ENCODE peak calls at places on chromosomes 5 and 9, in seven cellular contexts. W is left ventricle myocardium inferior, H is H9, C is pancreas, I is neural progenitor cell, J is AG04450, T is cardiac muscle cell. M is an unnamed sample.

GRCh38 chr5:111618644-111619271 is 106.4 kb upstream of the STARD4 start:
- DNase-seq in I (no peak), T (no peak), C (no peak), H (no peak), J (no peak), W (no peak), M (no peak)

GRCh38 chr9:88458716-88459115 is 70.5 kb downstream of the SPIN1 start:
- DNase-seq in H (no peak), T (peak; percentile 88), C (no peak), J (no peak), W (no peak), I (no peak), M (no peak)

GRCh38 chr9:134552349-134552990 is 89.1 kb upstream of the COL5A1 start:
- DNase-seq in J (no peak), H (no peak), C (peak; percentile 37), T (no peak), I (no peak), W (peak; percentile 5), M (no peak)

GRCh38 chr9:133274236-133275104 is 531 bp downstream of the ABO start:
- DNase-seq in W (no peak), H (no peak), I (no peak), J (no peak), T (no peak), C (no peak), M (peak; percentile 57)

GRCh38 chr9:134484479-134484878 is 157.1 kb upstream of the COL5A1 start:
- DNase-seq in H (no peak), I (no peak), J (no peak), C (no peak), T (no peak), W (peak; percentile 8), M (no peak)

GRCh38 chr5:143972068-143972467 is 160.1 kb downstream of the HMHB1 start:
- DNase-seq in J (no peak), W (no peak), T (no peak), I (no peak), H (no peak), C (no peak), M (no peak)

GRCh38 chr5:89816038-89816437 is 593.5 kb downstream of the CETN3 start:
- DNase-seq in T (no peak), I (no peak), J (no peak), C (no peak), W (no peak), H (no peak), M (no peak)

GRCh38 chr5:93221-93980 is 1.4 kb downstream of the PLEKHG4B start:
- DNase-seq in C (no peak), I (no peak), J (no peak), T (no peak), W (no peak), H (no peak), M (no peak)

GRCh38 chr5:160097981-160098380 is 21.3 kb downstream of the PWWP2A start:
- DNase-seq in J (peak; percentile 24), T (peak; percentile 28), I (no peak), W (no peak), C (no peak), H (no peak), M (no peak)

GRCh38 chr5:554284-554988 is 30.2 kb upstream of the SLC9A3 start:
- DNase-seq in I (no peak), C (no peak), T (no peak), J (no peak), H (no peak), W (no peak), M (peak; percentile 23)

GRCh38 chr5:64201986-64202385 is 36.3 kb downstream of the RNF180 start:
- DNase-seq in H (no peak), I (no peak), T (no peak), J (no peak), C (no peak), W (no peak), M (no peak)

GRCh38 chr5:76546497-76547102 is 76.6 kb downstream of the F2RL2 start:
- DNase-seq in T (no peak), W (no peak), I (no peak), C (no peak), H (no peak), J (no peak), M (no peak)

GRCh38 chr5:34802834-34803563 is 36.0 kb upstream of the TTC23L start:
- DNase-seq in J (no peak), C (no peak), T (no peak), W (no peak), H (no peak), I (no peak), M (no peak)

GRCh38 chr5:133052317-133053175 is 733 bp downstream of the HSPA4 start:
- DNase-seq in T (peak; percentile 69), W (peak; percentile 66), I (peak; percentile 66), J (no peak), C (peak; percentile 84), H (peak; percentile 50), M (peak; percentile 77)

GRCh38 chr9:89448381-89448780 is 49.5 kb downstream of the SEMA4D start:
- DNase-seq in T (no peak), I (no peak), C (peak; percentile 22), W (no peak), H (no peak), J (no peak), M (no peak)

GRCh38 chr5:45098483-45098882 is 289.7 kb downstream of the MRPS30 start:
- DNase-seq in I (no peak), J (no peak), W (no peak), T (no peak), C (no peak), H (no peak), M (no peak)

GRCh38 chr9:899440-900184 is 58.1 kb downstream of the DMRT1 start:
- DNase-seq in W (no peak), J (no peak), C (no peak), H (no peak), T (no peak), I (peak; percentile 86), M (no peak)

GRCh38 chr5:130908186-130908585 is 256.9 kb downstream of the HINT1 start:
- DNase-seq in C (no peak), T (no peak), W (no peak), J (no peak), H (no peak), I (no peak), M (no peak)

GRCh38 chr9:127122176-127123151 is at the start of gene ANGPTL2:
- DNase-seq in W (peak; percentile 92), J (peak; percentile 94), C (peak; percentile 83), H (peak; percentile 97), I (peak; percentile 97), T (peak; percentile 98), M (peak; percentile 96)

GRCh38 chr9:130995399-130995941 is 13.5 kb upstream of the LAMC3 start:
- DNase-seq in C (no peak), T (peak; percentile 69), H (no peak), I (peak; percentile 58), J (no peak), W (peak; percentile 31), M (peak; percentile 63)

GRCh38 chr5:128154943-128155342 is 71.4 kb downstream of the SLC12A2 start:
- DNase-seq in I (no peak), C (no peak), H (no peak), T (peak; percentile 69), W (no peak), J (no peak), M (no peak)
- TF ChIP-seq CTCF in I (no peak), C (no peak), H (no peak), T (no peak), W (no peak), J (no peak), M (no peak)

GRCh38 chr9:108519417-108519816 is 336.4 kb downstream of the ACTL7B start:
- DNase-seq in H (no peak), C (no peak), T (no peak), J (no peak), I (no peak), W (no peak), M (no peak)

GRCh38 chr9:108521063-108521462 is 334.7 kb downstream of the ACTL7B start:
- DNase-seq in J (peak; percentile 29), W (no peak), H (no peak), T (peak; percentile 68), C (no peak), I (no peak), M (no peak)

GRCh38 chr9:108526518-108526917 is 329.3 kb downstream of the ACTL7B start:
- DNase-seq in J (no peak), I (no peak), H (no peak), W (no peak), T (no peak), C (no peak), M (no peak)

GRCh38 chr9:108530141-108530540 is 325.6 kb downstream of the ACTL7B start:
- DNase-seq in I (no peak), H (no peak), C (no peak), W (no peak), J (no peak), T (no peak), M (no peak)

GRCh38 chr9:108525214-108525613 is 330.6 kb downstream of the ACTL7B start:
- DNase-seq in H (no peak), I (no peak), W (no peak), J (no peak), C (no peak), T (no peak), M (no peak)
- H3K27ac ChIP-seq in H (no peak overlapping the region), I (no peak overlapping the region), W (peak overlapping the region; percentile 53), J (no peak overlapping the region), C (no peak overlapping the region), T (no peak overlapping the region), M (no peak overlapping the region)

GRCh38 chr5:41433552-41434181 is 76.7 kb downstream of the PLCXD3 start:
- DNase-seq in H (peak; percentile 41), C (no peak), I (peak; percentile 45), W (no peak), J (no peak), T (no peak), M (peak; percentile 53)
- TF ChIP-seq CTCF in H (peak; percentile 88), C (no peak), I (peak; percentile 83), W (peak; percentile 25), J (peak; percentile 52), T (peak; percentile 35), M (peak; percentile 88)

GRCh38 chr9:78325846-78326350 is 29.0 kb downstream of the PSAT1 start:
- DNase-seq in W (no peak), T (no peak), I (no peak), J (no peak), H (no peak), C (no peak), M (no peak)

GRCh38 chr9:78324682-78325081 is 27.8 kb downstream of the PSAT1 start:
- DNase-seq in I (no peak), W (no peak), T (no peak), J (no peak), H (no peak), C (no peak), M (no peak)

GRCh38 chr9:78325343-78325742 is 28.4 kb downstream of the PSAT1 start:
- DNase-seq in I (no peak), C (peak; percentile 61), T (peak; percentile 84), J (no peak), H (no peak), W (no peak), M (no peak)

GRCh38 chr9:78326564-78326963 is 29.6 kb downstream of the PSAT1 start:
- DNase-seq in J (no peak), C (no peak), T (no peak), H (no peak), I (no peak), W (no peak), M (no peak)

DNA sequence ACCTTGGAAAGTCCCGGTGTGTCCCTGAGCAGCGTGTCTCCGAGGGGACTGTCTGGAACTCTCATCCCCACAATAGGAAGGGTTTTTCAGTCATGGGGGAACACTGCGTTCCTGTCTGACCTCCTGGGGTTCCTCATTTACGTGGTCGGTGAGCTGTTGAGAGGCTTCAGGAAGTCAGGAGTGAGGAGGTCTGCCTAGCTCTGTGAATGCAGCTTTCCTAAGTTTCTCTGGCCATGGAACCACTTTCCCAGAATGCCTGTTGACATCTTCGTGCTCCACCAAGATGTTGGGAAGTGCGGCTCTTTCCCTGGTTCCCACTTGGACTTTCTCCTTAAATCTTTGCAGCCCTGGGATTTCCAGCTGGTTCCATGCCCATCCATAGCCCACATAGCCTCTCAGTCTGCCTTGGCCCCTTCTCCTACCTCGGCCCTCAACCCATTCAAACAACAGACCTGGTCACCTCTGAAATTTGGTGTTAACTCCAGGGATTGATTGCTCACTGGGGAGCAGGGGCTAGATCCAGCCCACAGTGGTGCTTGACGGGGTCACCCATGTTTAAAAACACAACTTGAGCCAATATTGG is 27.2 kb downstream of the PSAT1 start:
- DNase-seq in T (no peak), W (no peak), H (no peak), I (no peak), C (no peak), J (no peak), M (no peak)
- H3K27ac ChIP-seq in T (no peak overlapping the region), W (no peak overlapping the region), H (no peak overlapping the region), I (no peak overlapping the region), C (no peak overlapping the region), J (no peak overlapping the region), M (no peak overlapping the region)

M was measured in endodermal cell.